ENCODE peak calls at places on chromosomes 11 and 22, in six cellular contexts. W is Peyer's patch, M is GM23338, P is K562, U is A549, Z is hepatocyte. G is an unnamed sample.

GRCh38 chr22:39658367-39658766 is 87.8 kb downstream of the CACNA1I start:
- DNase-seq in W (peak), M (no peak), P (no peak), U (peak), Z (no peak), G (no peak)

GRCh38 chr22:48515571-48516200 is 1312.0 kb downstream of the BRD1 start:
- DNase-seq in W (no peak), M (no peak), P (no peak), U (no peak), Z (no peak), G (no peak)

GRCh38 chr11:130899106-130899505 is 17.2 kb downstream of the SNX19 start:
- DNase-seq in W (no peak), M (no peak), P (no peak), U (no peak), Z (no peak), G (no peak)

GRCh38 chr11:132101861-132102260 is 731.4 kb downstream of the NTM start:
- DNase-seq in W (no peak), M (no peak), P (no peak), U (no peak), Z (no peak), G (peak)

GRCh38 chr11:122784325-122785155 is 53.8 kb upstream of the CRTAM start:
- DNase-seq in W (peak), M (no peak), P (no peak), U (no peak), Z (peak), G (peak)

GRCh38 chr22:35638408-35638807 is 9.8 kb upstream of the APOL6 start:
- DNase-seq in W (peak), M (no peak), P (no peak), U (no peak), Z (peak), G (peak)

GRCh38 chr22:35552186-35552842 is 11.7 kb downstream of the RASD2 start:
- DNase-seq in W (peak), M (peak), P (peak), U (peak), Z (peak), G (peak)

GRCh38 chr11:16511109-16511806 is 154.9 kb upstream of the SOX6 start:
- DNase-seq in W (no peak), M (no peak), P (no peak), U (no peak), Z (peak), G (peak)

GRCh38 chr22:38051261-38051660 is 5.9 kb upstream of the PICK1 start:
- DNase-seq in W (no peak), M (no peak), P (no peak), U (no peak), Z (no peak), G (no peak)

GRCh38 chr22:49097171-49097925 is 730.3 kb downstream of the BRD1 start:
- DNase-seq in W (no peak), M (no peak), P (no peak), U (no peak), Z (no peak), G (no peak)

GRCh38 chr11:17354070-17354924 is 2.7 kb downstream of the NCR3LG1 start:
- DNase-seq in W (peak), M (peak), P (peak), U (peak), Z (peak), G (peak)

GRCh38 chr11:46120711-46121327 is 435 bp downstream of the PHF21A start:
- DNase-seq in W (peak), M (peak), P (peak), U (no peak), Z (peak), G (peak)

GRCh38 chr11:72707032-72707431 is 32.8 kb upstream of the PDE2A start:
- DNase-seq in W (no peak), M (no peak), P (no peak), U (no peak), Z (no peak), G (no peak)

GRCh38 chr11:21774212-21774611 is 418.7 kb upstream of the ANO5 start:
- DNase-seq in W (no peak), M (no peak), P (no peak), U (no peak), Z (no peak), G (no peak)

GRCh38 chr11:33399421-33399820 is 142.2 kb downstream of the HIPK3 start:
- DNase-seq in W (no peak), M (no peak), P (no peak), U (no peak), Z (no peak), G (no peak)

GRCh38 chr11:90874971-90875370 is 652.1 kb upstream of the CHORDC1 start:
- DNase-seq in W (no peak), M (no peak), P (no peak), U (no peak), Z (peak), G (no peak)

GRCh38 chr22:38270091-38270972 is 2.5 kb downstream of the TMEM184B start:
- DNase-seq in W (no peak), M (no peak), P (no peak), U (no peak), Z (no peak), G (peak)

GRCh38 chr22:43008921-43009320 is 6.0 kb downstream of the PACSIN2 start:
- DNase-seq in W (no peak), M (no peak), P (no peak), U (no peak), Z (no peak), G (no peak)

GRCh38 chr22:50657925-50658324 is 14.7 kb upstream of the SHANK3 start:
- DNase-seq in W (no peak), M (no peak), P (no peak), U (no peak), Z (no peak), G (no peak)

GRCh38 chr11:130798801-130799200 is 117.5 kb downstream of the SNX19 start:
- DNase-seq in W (no peak), M (no peak), P (no peak), U (no peak), Z (no peak), G (no peak)

GRCh38 chr11:86696004-86696403 is 23.6 kb upstream of the ME3 start:
- DNase-seq in W (no peak), M (no peak), P (no peak), U (peak), Z (peak), G (peak)

GRCh38 chr11:13778345-13778744 is 109.9 kb downstream of the FAR1 start:
- DNase-seq in W (no peak), M (no peak), P (no peak), U (no peak), Z (no peak), G (no peak)

GRCh38 chr11:104410336-104410735 is 246.4 kb upstream of the PDGFD start:
- DNase-seq in W (no peak), M (no peak), P (no peak), U (no peak), Z (no peak), G (peak)

GRCh38 chr22:50085211-50085999 is at the start of gene MLC1:
- DNase-seq in W (no peak), M (no peak), P (peak), U (no peak), Z (no peak), G (no peak)

GRCh38 chr11:65308281-65308891 is 6.3 kb upstream of the CDC42EP2 start:
- DNase-seq in W (no peak), M (no peak), P (no peak), U (no peak), Z (no peak), G (no peak)

GRCh38 chr11:104625246-104625645 is 273.0 kb downstream of the CASP12 start:
- DNase-seq in W (no peak), M (no peak), P (no peak), U (no peak), Z (no peak), G (peak)

GRCh38 chr22:36238348-36239149 is 778 bp downstream of the APOL2 start:
- DNase-seq in W (no peak), M (no peak), P (peak), U (no peak), Z (peak), G (no peak)

GRCh38 chr11:85898456-85898855 is 43.3 kb downstream of the CCDC83 start:
- DNase-seq in W (no peak), M (no peak), P (no peak), U (no peak), Z (no peak), G (no peak)

GRCh38 chr11:12001152-12001551 is 7.3 kb downstream of the DKK3 start:
- DNase-seq in W (no peak), M (no peak), P (no peak), U (no peak), Z (no peak), G (no peak)

GRCh38 chr11:78830277-78830676 is 255.6 kb upstream of the NARS2 start:
- DNase-seq in W (no peak), M (peak), P (no peak), U (no peak), Z (no peak), G (no peak)

GRCh38 chr11:67504023-67504949 is 877 bp downstream of the PITPNM1 start:
- DNase-seq in W (no peak), M (peak), P (peak), U (no peak), Z (peak), G (peak)

GRCh38 chr11:56849250-56849649 is 100.8 kb upstream of the OR9G4 start:
- DNase-seq in W (no peak), M (no peak), P (no peak), U (peak), Z (no peak), G (no peak)

GRCh38 chr22:49403102-49403501 is 424.6 kb downstream of the BRD1 start:
- DNase-seq in W (peak), M (no peak), P (no peak), U (no peak), Z (no peak), G (no peak)

GRCh38 chr22:46058591-46059519 is 81.9 kb upstream of the WNT7B start:
- DNase-seq in W (peak), M (no peak), P (no peak), U (no peak), Z (no peak), G (peak)

GRCh38 chr11:15006139-15006759 is 34.1 kb upstream of the CALCA start:
- DNase-seq in W (no peak), M (peak), P (peak), U (peak), Z (peak), G (peak)

GRCh38 chr22:37163096-37163489 is 13.4 kb upstream of the IL2RB start:
- DNase-seq in W (no peak), M (no peak), P (no peak), U (no peak), Z (no peak), G (no peak)

GRCh38 chr11:103228807-103229206 is 119.6 kb downstream of the DYNC2H1 start:
- DNase-seq in W (no peak), M (no peak), P (no peak), U (no peak), Z (no peak), G (no peak)
- H3K4me3 ChIP-seq in W (no peak), M (no peak), P (no peak), U (no peak), Z (no peak), G (no peak)

DNA sequence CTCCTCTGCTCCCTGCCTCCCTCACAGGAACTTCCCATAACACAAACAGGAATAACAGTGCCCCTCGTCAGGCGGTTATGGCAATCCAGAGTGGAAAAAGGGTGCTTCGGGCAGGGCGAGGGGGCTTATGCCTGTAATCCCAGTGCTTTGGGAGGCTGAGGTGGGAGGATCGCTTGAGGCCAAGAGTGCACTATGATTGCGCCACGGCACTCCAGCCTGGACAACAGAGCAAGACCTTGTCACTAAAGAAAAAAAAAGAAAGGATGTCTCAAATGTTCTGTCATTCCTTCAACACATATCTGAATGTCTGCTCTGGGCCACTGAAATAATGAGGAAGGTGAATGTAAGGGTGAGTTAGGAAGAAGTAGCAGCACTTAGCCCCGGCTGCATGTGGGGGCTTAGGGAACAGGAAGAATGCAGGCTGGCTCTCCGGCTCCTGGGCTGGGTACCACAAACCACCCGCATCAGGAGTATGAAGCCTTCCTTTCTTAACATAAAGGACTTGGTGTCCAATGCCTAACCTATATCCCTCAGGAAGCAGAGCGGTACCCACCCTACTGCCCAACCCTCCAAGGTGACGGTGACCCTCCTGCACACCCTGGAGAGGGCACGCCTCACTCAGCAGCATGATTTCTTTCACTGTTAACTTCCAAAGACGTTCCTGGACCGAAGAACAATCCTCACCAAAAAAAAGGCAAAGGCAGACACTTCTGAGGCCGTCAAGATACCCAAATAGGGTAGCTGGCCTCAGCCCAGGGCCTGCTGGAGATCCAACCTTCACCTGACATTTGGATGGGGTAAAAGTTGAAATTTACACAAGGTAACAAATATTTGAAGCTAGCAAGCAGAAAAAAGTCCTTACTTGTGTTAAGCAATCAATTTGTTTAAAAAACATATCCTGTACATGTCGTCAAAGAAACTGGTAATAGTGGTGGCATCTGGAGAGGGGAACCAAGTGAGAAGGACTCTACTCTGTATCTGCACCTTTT is 3.8 kb downstream of the CPT1A start:
- DNase-seq in W (no peak), M (no peak), P (no peak), U (no peak), Z (no peak), G (no peak)
- H3K4me3 ChIP-seq in W (no peak), M (no peak), P (no peak), U (no peak), Z (no peak), G (no peak)

DNA sequence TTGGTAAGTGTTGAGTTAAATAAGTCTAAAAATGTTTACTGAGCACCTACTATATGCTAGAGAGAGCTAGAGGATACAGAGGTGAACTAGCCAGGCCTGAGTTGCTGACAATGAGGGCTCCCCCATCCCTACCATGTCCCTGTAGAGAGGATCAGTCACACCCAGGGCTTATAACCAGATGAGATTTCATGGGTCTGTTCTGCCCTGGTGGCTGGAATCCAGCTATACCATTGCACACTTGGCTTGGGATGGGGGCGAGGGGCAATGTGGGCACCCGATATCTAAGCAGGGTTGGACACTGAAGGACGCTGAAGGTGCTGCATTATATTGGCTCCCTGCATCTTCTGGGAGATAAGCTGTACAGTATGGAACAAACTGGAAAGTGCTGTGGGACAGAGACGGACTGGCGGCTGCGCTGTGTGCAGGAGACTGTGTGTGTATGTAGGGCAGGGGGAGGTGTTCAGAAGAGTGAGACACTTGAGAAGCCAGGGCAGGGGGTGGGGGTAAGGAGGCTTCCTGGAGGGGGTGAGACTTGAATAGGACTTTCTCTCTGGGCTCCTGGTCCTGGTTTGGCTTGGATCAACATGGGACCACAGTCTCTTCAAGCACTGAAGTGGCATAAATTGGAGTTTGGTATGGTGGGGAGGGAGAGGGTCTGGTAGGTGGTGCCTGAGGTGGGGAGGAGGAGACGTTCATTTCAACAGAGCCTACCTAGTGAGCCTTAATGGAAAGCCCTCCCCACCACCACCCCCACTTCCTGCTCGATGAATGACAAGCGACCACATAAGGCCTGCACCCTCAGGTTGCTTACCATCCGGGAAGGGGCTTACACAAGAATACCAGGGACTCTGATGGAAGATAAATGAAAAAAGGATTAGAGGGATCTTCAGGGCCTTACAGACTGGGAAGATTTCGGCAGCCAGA is 1.8 kb downstream of the CD82 start:
- DNase-seq in W (no peak), M (no peak), P (no peak), U (no peak), Z (no peak), G (no peak)
- H3K4me3 ChIP-seq in W (no peak), M (peak), P (no peak), U (no peak), Z (no peak), G (peak)

GRCh38 chr22:19961868-19962245 is 20.2 kb upstream of the TXNRD2 start:
- DNase-seq in W (no peak), M (no peak), P (no peak), U (no peak), Z (no peak), G (no peak)

GRCh38 chr22:19964701-19965386 is 23.2 kb upstream of the TXNRD2 start:
- DNase-seq in W (no peak), M (no peak), P (no peak), U (no peak), Z (no peak), G (no peak)

GRCh38 chr22:19962246-19962908 is 20.8 kb upstream of the TXNRD2 start:
- DNase-seq in W (peak), M (peak), P (peak), U (peak), Z (peak), G (peak)

GRCh38 chr22:19963863-19964642 is 22.4 kb upstream of the TXNRD2 start:
- DNase-seq in W (no peak), M (no peak), P (no peak), U (no peak), Z (no peak), G (no peak)

GRCh38 chr22:19962909-19963806 is 21.5 kb upstream of the TXNRD2 start:
- DNase-seq in W (peak), M (peak), P (no peak), U (no peak), Z (peak), G (no peak)
- H3K4me3 ChIP-seq in W (no peak), M (peak), P (no peak), U (no peak), Z (no peak), G (no peak)